ENCODE peak calls at places on chromosomes 1 and 21, in four cellular contexts. P, N, I and T are unnamed samples.

GRCh38 chr1:165485716-165486115 is 40.8 kb upstream of the RXRG start:
- DNase-seq in P (no peak), I (no peak), N (no peak), T (no peak)

GRCh38 chr1:173954179-173954578 is 37.1 kb upstream of the SERPINC1 start:
- DNase-seq in I (no peak), N (no peak), P (no peak), T (no peak)

GRCh38 chr1:206725053-206725963 is 40.6 kb downstream of the MAPKAPK2 start:
- DNase-seq in N (no peak), P (peak; percentile 69), I (peak; percentile 15), T (peak; percentile 77)

GRCh38 chr1:43653339-43653738 is 3.4 kb downstream of the KDM4A start:
- DNase-seq in P (no peak), I (no peak), N (peak; percentile 16), T (peak; percentile 60)

GRCh38 chr1:82485591-82486369 is 685.0 kb downstream of the ADGRL2 start:
- DNase-seq in N (no peak), I (no peak), P (no peak), T (peak; percentile 48)

GRCh38 chr1:33392639-33393038 is 38.3 kb downstream of the PHC2 start:
- DNase-seq in P (peak; percentile 38), N (no peak), I (no peak), T (no peak)

GRCh38 chr1:208280681-208281439 is 36.7 kb upstream of the PLXNA2 start:
- DNase-seq in P (no peak), N (no peak), I (no peak), T (no peak)

GRCh38 chr1:58764294-58764978 is 19.4 kb downstream of the JUN start:
- DNase-seq in I (no peak), N (no peak), P (no peak), T (no peak)

GRCh38 chr1:198849108-198849507 is 210.3 kb downstream of the PTPRC start:
- DNase-seq in N (no peak), P (no peak), I (no peak), T (no peak)

GRCh38 chr1:47534417-47534816 is 96.6 kb downstream of the FOXD2 start:
- DNase-seq in N (no peak), P (no peak), I (no peak), T (no peak)

GRCh38 chr1:45677751-45678245 is 8.5 kb downstream of the GPBP1L1 start:
- DNase-seq in I (no peak), P (no peak), N (no peak), T (no peak)

GRCh38 chr1:52032785-52033131 is 852 bp downstream of the KTI12 start:
- DNase-seq in N (no peak), I (no peak), P (peak; percentile 49), T (no peak)

GRCh38 chr1:211891708-211892107 is 61.1 kb upstream of the LPGAT1 start:
- DNase-seq in P (no peak), I (no peak), N (no peak), T (no peak)

GRCh38 chr1:214632091-214632490 is 29.1 kb downstream of the CENPF start:
- DNase-seq in N (no peak), P (no peak), I (no peak), T (no peak)

GRCh38 chr1:236064674-236065508 is at the start of gene NID1:
- DNase-seq in P (no peak), I (no peak), N (no peak), T (peak; percentile 39)

GRCh38 chr21:42559326-42559725 is 45.7 kb downstream of the SLC37A1 start:
- DNase-seq in P (no peak), N (no peak), I (no peak), T (no peak)

GRCh38 chr21:17785403-17785788 is 33.8 kb downstream of the C21orf91 start:
- DNase-seq in N (no peak), I (no peak), P (no peak), T (no peak)

GRCh38 chr1:36693116-36693515 is 210.4 kb upstream of the CSF3R start:
- DNase-seq in I (no peak), P (no peak), N (no peak), T (no peak)

GRCh38 chr1:245245021-245245667 is 90.4 kb downstream of the KIF26B start:
- DNase-seq in N (no peak), I (no peak), P (no peak), T (no peak)

GRCh38 chr1:194342484-194343262 is 1156.3 kb upstream of the B3GALT2 start:
- DNase-seq in N (no peak), P (peak; percentile 11), I (no peak), T (peak; percentile 54)

GRCh38 chr1:209784276-209785169 is at the start of gene C1orf74:
- DNase-seq in N (peak; percentile 92), P (peak; percentile 100), I (peak; percentile 93), T (peak; percentile 95)

GRCh38 chr1:153353226-153353947 is 4.3 kb upstream of the S100A9 start:
- DNase-seq in I (peak; percentile 8), P (peak; percentile 49), N (no peak), T (no peak)

GRCh38 chr1:29789221-29789909 is 553.0 kb downstream of the PTPRU start:
- DNase-seq in N (no peak), I (no peak), P (no peak), T (no peak)

GRCh38 chr1:152182431-152182830 is 23.4 kb upstream of the RPTN start:
- DNase-seq in N (no peak), P (no peak), I (no peak), T (no peak)

GRCh38 chr1:12473596-12474329 is 144.2 kb downstream of the DHRS3 start:
- DNase-seq in I (no peak), P (no peak), N (no peak), T (no peak)

GRCh38 chr1:119139857-119140176 is 636 bp downstream of the WARS2 start:
- DNase-seq in N (no peak), P (peak; percentile 28), I (no peak), T (no peak)

GRCh38 chr1:28249013-28249870 is 10.1 kb upstream of the SESN2 start:
- DNase-seq in P (no peak), N (no peak), I (peak; percentile 85), T (no peak)

GRCh38 chr1:155277896-155278688 is 829 bp downstream of the HCN3 start:
- DNase-seq in I (no peak), P (peak; percentile 85), N (no peak), T (peak; percentile 93)

GRCh38 chr1:155273134-155273982 is at the start of gene CLK2:
- DNase-seq in I (peak; percentile 90), P (peak; percentile 93), N (peak; percentile 83), T (peak; percentile 96)

GRCh38 chr1:155282488-155283086 is 5.3 kb downstream of the HCN3 start:
- DNase-seq in P (peak; percentile 87), I (no peak), N (no peak), T (no peak)

GRCh38 chr1:155277070-155277895 is at the start of gene HCN3:
- DNase-seq in N (peak; percentile 79), I (peak; percentile 94), P (peak; percentile 97), T (peak; percentile 95)

DNA sequence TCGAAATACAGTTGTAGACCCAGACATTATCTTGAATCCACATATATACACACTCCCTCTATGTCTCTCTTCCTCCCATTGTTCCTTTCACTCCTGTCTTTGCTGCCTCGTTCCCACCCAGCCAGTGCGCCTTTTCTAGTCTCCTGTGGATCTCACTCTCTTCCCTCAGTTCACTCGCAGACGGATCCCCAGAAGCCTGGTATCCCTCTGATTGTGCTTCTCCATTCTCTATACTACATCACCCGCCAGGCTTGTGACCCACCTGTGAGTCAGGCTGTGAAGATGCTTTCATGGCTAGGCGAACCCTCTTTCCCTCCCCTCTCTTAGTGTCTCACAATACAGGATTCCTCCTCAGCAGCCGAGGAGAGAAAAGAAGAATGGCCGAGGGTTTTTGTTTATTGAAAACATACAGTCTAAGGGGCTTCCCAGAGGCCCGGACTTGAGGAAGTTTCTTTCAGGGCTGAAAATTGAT is 1.5 kb downstream of the HCN3 start:
- DNase-seq in N (no peak), P (no peak), I (no peak), T (no peak)
- TF ChIP-seq EGR1 in N (no peak), P (no peak), I (no peak), T (no peak)

GRCh38 chr21:14054682-14055081 is 156.1 kb downstream of the LIPI start:
- DNase-seq in P (no peak), N (no peak), I (no peak), T (no peak)
- TF ChIP-seq EGR1 in P (no peak), N (no peak), I (no peak), T (no peak)

GRCh38 chr1:155529109-155529508 is 33.5 kb downstream of the ASH1L start:
- DNase-seq in P (no peak), N (peak; percentile 66), I (no peak), T (no peak)
- TF ChIP-seq EGR1 in P (no peak), N (no peak), I (no peak), T (no peak)

DNA sequence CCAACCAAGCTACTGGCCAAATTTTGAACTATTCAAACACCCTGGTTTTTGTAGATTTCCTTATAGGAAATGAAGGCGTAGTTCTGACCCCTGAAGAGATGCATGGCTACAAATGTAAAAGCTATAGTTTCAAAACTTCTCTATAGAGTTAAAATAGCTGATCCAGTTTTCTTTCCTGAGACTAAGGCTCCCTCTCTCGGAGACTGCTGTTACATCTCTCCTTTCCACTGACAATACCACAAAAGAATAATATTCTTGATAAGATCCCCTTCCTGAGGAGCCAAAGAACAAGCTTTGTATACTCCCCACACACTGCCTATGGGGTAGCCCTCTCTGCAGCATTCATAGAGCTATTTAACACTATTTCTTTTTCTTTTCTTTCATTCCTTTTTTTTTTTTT is 6.7 kb upstream of the CFAP126 start:
- DNase-seq in I (no peak), N (no peak), P (no peak), T (no peak)
- TF ChIP-seq EGR1 in I (no peak), N (no peak), P (no peak), T (no peak)

GRCh38 chr1:156816561-156817328 is at the start of gene SH2D2A:
- DNase-seq in I (no peak), N (peak; percentile 71), P (peak; percentile 78), T (no peak)

GRCh38 chr1:156822680-156823079 is 6.0 kb upstream of the SH2D2A start:
- DNase-seq in I (no peak), N (no peak), P (no peak), T (no peak)

GRCh38 chr1:156826596-156826995 is 9.9 kb upstream of the SH2D2A start:
- DNase-seq in I (no peak), P (no peak), N (no peak), T (no peak)

GRCh38 chr1:156823210-156823790 is 6.7 kb upstream of the SH2D2A start:
- DNase-seq in I (no peak), N (no peak), P (no peak), T (no peak)

GRCh38 chr1:156821801-156822200 is 5.2 kb upstream of the SH2D2A start:
- DNase-seq in P (no peak), I (no peak), N (no peak), T (no peak)
- TF ChIP-seq EGR1 in P (peak; percentile 48), I (no peak), N (no peak), T (no peak)

GRCh38 chr1:168365719-168366474 is 85.2 kb downstream of the TBX19 start:
- DNase-seq in I (no peak), N (no peak), P (peak; percentile 65), T (no peak)
- TF ChIP-seq EGR1 in I (no peak), N (no peak), P (no peak), T (no peak)

DNA sequence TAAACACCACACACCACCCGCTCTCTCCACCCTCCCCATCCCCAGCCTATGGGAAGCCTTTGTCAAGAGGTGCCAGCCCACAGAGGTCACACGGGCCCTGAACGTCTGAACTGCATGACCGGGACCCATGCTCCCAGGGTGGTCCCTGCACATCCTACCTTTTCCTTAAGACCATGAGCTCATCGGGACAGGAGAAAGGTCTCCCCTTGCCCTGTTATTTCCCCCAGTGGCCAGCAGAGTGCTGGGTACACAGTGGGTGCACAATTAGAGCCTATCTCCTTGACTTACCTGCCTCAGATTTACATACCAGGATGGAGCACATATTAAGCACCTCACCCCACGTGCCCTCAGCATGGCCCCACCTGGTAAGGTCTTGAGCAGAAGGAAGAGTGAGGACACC is 30.9 kb downstream of the ACTA1 start:
- DNase-seq in N (no peak), I (no peak), P (no peak), T (no peak)
- TF ChIP-seq EGR1 in N (no peak), I (no peak), P (no peak), T (no peak)